ENCODE peak calls at places on chromosomes 1 and 21, in six cellular contexts. L is heart right ventricle; W is naive B cell; S is NCI-H774; N is stimulated activated CD4-positive, alpha-beta T cell treated with anti-CD3 and anti-CD28 coated beads, TNF-alpha, amount 100 ng/mL, for 4 hours; K is CD4-positive, CD25-positive, alpha-beta regulatory T cell. G is an unnamed sample.

GRCh38 chr1:156638596-156638995 is 3.3 kb upstream of the BCAN start:
- DNase-seq in L (no peak), W (no peak), S (no peak), N (no peak), K (no peak), G (no peak)

GRCh38 chr1:63915121-63915520 is 141.3 kb downstream of the ROR1 start:
- DNase-seq in L (no peak), W (peak; percentile 54), S (no peak), N (no peak), K (peak; percentile 5), G (no peak)

GRCh38 chr1:219020846-219021245 is 152.8 kb upstream of the LYPLAL1 start:
- DNase-seq in L (no peak), W (no peak), S (no peak), N (no peak), K (no peak), G (no peak)

GRCh38 chr1:16387201-16388185 is 20.5 kb downstream of the SZRD1 start:
- DNase-seq in L (no peak), W (peak; percentile 12), S (no peak), N (no peak), K (peak; percentile 51), G (no peak)

GRCh38 chr1:61083014-61083798 is 845 bp downstream of the NFIA start:
- DNase-seq in L (peak; percentile 42), W (peak; percentile 17), S (no peak), N (no peak), K (no peak), G (peak; percentile 29)

GRCh38 chr1:12573015-12573825 is 44.8 kb downstream of the DHRS3 start:
- DNase-seq in L (peak; percentile 45), W (no peak), S (no peak), N (no peak), K (no peak), G (no peak)

GRCh38 chr1:41902125-41902524 is 16.6 kb downstream of the HIVEP3 start:
- DNase-seq in L (no peak), W (no peak), S (no peak), N (no peak), K (no peak), G (no peak)

GRCh38 chr1:64766385-64766784 is 21.5 kb downstream of the RAVER2 start:
- DNase-seq in L (no peak), W (no peak), S (peak; percentile 5), N (no peak), K (no peak), G (no peak)

GRCh38 chr1:213977486-213977842 is 10.3 kb upstream of the PROX1 start:
- DNase-seq in L (no peak), W (no peak), S (no peak), N (no peak), K (no peak), G (no peak)

GRCh38 chr1:218439541-218440295 is 94.6 kb downstream of the TGFB2 start:
- DNase-seq in L (no peak), W (no peak), S (no peak), N (no peak), K (no peak), G (no peak)

GRCh38 chr1:233144434-233144833 is 151.1 kb downstream of the PCNX2 start:
- DNase-seq in L (no peak), W (no peak), S (no peak), N (no peak), K (no peak), G (no peak)

GRCh38 chr1:163275222-163275621 is 46.5 kb upstream of the NUF2 start:
- DNase-seq in L (no peak), W (no peak), S (no peak), N (no peak), K (no peak), G (no peak)

GRCh38 chr1:161192476-161193465 is 6.1 kb downstream of the ADAMTS4 start:
- DNase-seq in L (no peak), W (peak; percentile 69), S (peak; percentile 35), N (peak; percentile 39), K (peak; percentile 87), G (no peak)

GRCh38 chr21:39451332-39452206 is at the start of gene SH3BGR:
- DNase-seq in L (peak; percentile 69), W (no peak), S (no peak), N (no peak), K (no peak), G (no peak)